ENCODE peak calls at places on chromosomes 5 and 9, in four cellular contexts. M, Q, X and E are unnamed samples.

GRCh38 chr9:16689352-16689938 is 181.0 kb downstream of the BNC2 start:
- DNase-seq in M (no peak), Q (no peak), X (no peak), E (no peak)

GRCh38 chr9:115042781-115043509 is 75.0 kb downstream of the TNC start:
- DNase-seq in M (no peak), Q (peak), X (no peak), E (no peak)

GRCh38 chr9:88388203-88388885 is at the start of gene SPIN1:
- DNase-seq in M (no peak), Q (peak), X (peak), E (peak)

GRCh38 chr9:129401623-129402340 is 219.1 kb downstream of the C9orf50 start:
- DNase-seq in M (no peak), Q (no peak), X (no peak), E (no peak)

GRCh38 chr5:109316631-109317030 is 93.1 kb downstream of the PJA2 start:
- DNase-seq in M (no peak), Q (no peak), X (no peak), E (no peak)

GRCh38 chr9:110928604-110929003 is 109.7 kb downstream of the LPAR1 start:
- DNase-seq in M (no peak), Q (no peak), X (no peak), E (no peak)

GRCh38 chr5:101306391-101307137 is 403.5 kb upstream of the ST8SIA4 start:
- DNase-seq in M (no peak), Q (no peak), X (no peak), E (no peak)

GRCh38 chr5:29077451-29077850 is 2039.1 kb upstream of the CDH9 start:
- DNase-seq in M (no peak), Q (no peak), X (no peak), E (no peak)

GRCh38 chr5:108749130-108749861 is 1.6 kb downstream of the FER start:
- DNase-seq in M (no peak), Q (peak), X (no peak), E (no peak)

GRCh38 chr5:178627259-178627598 is 379 bp upstream of the CLK4 start:
- DNase-seq in M (no peak), Q (no peak), X (no peak), E (peak)